ENCODE peak calls at places on chromosomes 5 and 9, in six cellular contexts. F is AG04450; L is mesothelial cell of epicardium; A is stimulated activated naive B cell treated with anti-CD40 and anti-IgM and Interleukin-4, amounts not matched to agents 10 μg/mL and 1 μg/mL and 100 μg/mL, for 72 hours; G is AG20443; S is non-pigmented ciliary epithelial cell. Q is an unnamed sample.

GRCh38 chr9:100670719-100671118 is 92.8 kb downstream of the CAVIN4 start:
- DNase-seq in F (no peak), L (no peak), A (no peak), G (no peak), S (no peak), Q (no peak)

GRCh38 chr9:6869081-6869948 is 111.5 kb downstream of the KDM4C start:
- DNase-seq in F (no peak), L (no peak), A (no peak), G (no peak), S (no peak), Q (no peak)

GRCh38 chr5:169656125-169656990 is 19.3 kb downstream of the DOCK2 start:
- DNase-seq in F (no peak), L (no peak), A (peak; percentile 20), G (peak; percentile 24), S (peak; percentile 19), Q (no peak)

GRCh38 chr9:83219924-83220438 is 157.0 kb upstream of the RASEF start:
- DNase-seq in F (no peak), L (no peak), A (no peak), G (no peak), S (no peak), Q (no peak)

GRCh38 chr5:33659526-33660169 is 218.9 kb downstream of the TARS1 start:
- DNase-seq in F (no peak), L (no peak), A (no peak), G (no peak), S (no peak), Q (no peak)

GRCh38 chr9:23820731-23821399 is 5.2 kb downstream of the ELAVL2 start:
- DNase-seq in F (no peak), L (no peak), A (no peak), G (no peak), S (no peak), Q (no peak)

GRCh38 chr9:88534456-88535225 is at the start of gene NXNL2:
- DNase-seq in F (no peak), L (peak; percentile 92), A (no peak), G (peak; percentile 93), S (no peak), Q (peak; percentile 93)

GRCh38 chr9:26524225-26524624 is 368.4 kb downstream of the CAAP1 start:
- DNase-seq in F (no peak), L (peak; percentile 40), A (no peak), G (no peak), S (no peak), Q (no peak)

GRCh38 chr5:135894789-135895188 is 852 bp downstream of the IL9 start:
- DNase-seq in F (no peak), L (no peak), A (no peak), G (no peak), S (no peak), Q (no peak)

GRCh38 chr5:62790348-62790747 is 211.7 kb downstream of the LRRC70 start:
- DNase-seq in F (no peak), L (no peak), A (no peak), G (no peak), S (no peak), Q (no peak)

GRCh38 chr9:35935755-35936509 is 22.0 kb downstream of the OR2S2 start:
- DNase-seq in F (peak; percentile 47), L (no peak), A (no peak), G (peak; percentile 41), S (no peak), Q (peak; percentile 34)

GRCh38 chr9:27888661-27889295 is 315.5 kb upstream of the C9orf72 start:
- DNase-seq in F (no peak), L (no peak), A (peak; percentile 27), G (peak; percentile 5), S (no peak), Q (no peak)

GRCh38 chr5:128774605-128775004 is 190.7 kb upstream of the SLC27A6 start:
- DNase-seq in F (peak; percentile 13), L (no peak), A (no peak), G (no peak), S (peak; percentile 84), Q (peak; percentile 3)

GRCh38 chr5:33905381-33905780 is 13.6 kb upstream of the ADAMTS12 start:
- DNase-seq in F (no peak), L (no peak), A (no peak), G (no peak), S (no peak), Q (no peak)

GRCh38 chr9:35923927-35924763 is 14.9 kb downstream of the SPAAR start:
- DNase-seq in F (peak; percentile 76), L (no peak), A (no peak), G (peak; percentile 89), S (no peak), Q (peak; percentile 75)

GRCh38 chr9:38689678-38690077 is 30.3 kb downstream of the FAM240B start:
- DNase-seq in F (no peak), L (no peak), A (no peak), G (no peak), S (no peak), Q (no peak)

Q was measured in AG08396.